ENCODE peak calls at places on chromosomes 12 and 14, in five cellular contexts. I, L, Q, R and P are unnamed samples.

GRCh38 chr12:7859552-7859951 is 13.2 kb downstream of the SLC2A14 start:
- DNase-seq in Q (peak), I (peak), L (no peak), R (no peak), P (no peak)

GRCh38 chr12:752673-753400 is 458 bp downstream of the WNK1 start:
- DNase-seq in I (no peak), Q (peak), L (peak), R (no peak), P (peak)

GRCh38 chr12:12551115-12551514 is 11.5 kb downstream of the DUSP16 start:
- DNase-seq in R (no peak), L (no peak), I (no peak), Q (no peak), P (no peak)

GRCh38 chr14:64159588-64159987 is 134.6 kb downstream of the ESR2 start:
- DNase-seq in L (no peak), I (no peak), R (no peak), Q (no peak), P (no peak)

GRCh38 chr12:46617167-46617566 is 208.6 kb downstream of the SLC38A4 start:
- DNase-seq in R (no peak), Q (peak), L (no peak), I (no peak), P (peak)

GRCh38 chr14:36690301-36691020 is 28.8 kb downstream of the PAX9 start:
- DNase-seq in R (no peak), L (no peak), Q (peak), I (no peak), P (no peak)

GRCh38 chr12:94235894-94236293 is 87.5 kb downstream of the PLXNC1 start:
- DNase-seq in I (no peak), R (no peak), L (no peak), Q (no peak), P (no peak)

GRCh38 chr14:55221186-55221585 is 29.8 kb upstream of the DLGAP5 start:
- DNase-seq in R (no peak), Q (peak), L (no peak), I (no peak), P (no peak)

GRCh38 chr12:55715169-55715764 is 579 bp upstream of the BLOC1S1 start:
- DNase-seq in L (no peak), Q (no peak), I (no peak), R (no peak), P (peak)

GRCh38 chr12:122602456-122602855 is 75.4 kb downstream of the KNTC1 start:
- DNase-seq in Q (no peak), I (no peak), R (no peak), L (no peak), P (no peak)

GRCh38 chr12:29983917-29984316 is 200.2 kb upstream of the TMTC1 start:
- DNase-seq in I (no peak), Q (no peak), L (no peak), R (no peak), P (no peak)

GRCh38 chr14:55915464-55915863 is 202.7 kb upstream of the PELI2 start:
- DNase-seq in L (no peak), I (no peak), Q (no peak), R (no peak), P (no peak)

GRCh38 chr12:34219046-34219770 is 196.9 kb downstream of the ALG10 start:
- DNase-seq in Q (peak), I (no peak), L (no peak), R (no peak), P (no peak)

GRCh38 chr12:76927170-76927784 is 48.5 kb upstream of the CSRP2 start:
- DNase-seq in R (no peak), L (no peak), Q (peak), I (no peak), P (no peak)

GRCh38 chr12:62640910-62641448 is 174.4 kb downstream of the MON2 start:
- DNase-seq in L (no peak), I (no peak), Q (peak), R (peak), P (no peak)

GRCh38 chr14:92441751-92442477 is 71.7 kb upstream of the RIN3 start:
- DNase-seq in Q (no peak), L (no peak), I (no peak), R (no peak), P (no peak)

GRCh38 chr12:121296618-121297476 is at the start of gene CAMKK2:
- DNase-seq in L (peak), I (peak), R (no peak), Q (peak), P (peak)

GRCh38 chr12:121304306-121304705 is 7.8 kb upstream of the CAMKK2 start:
- DNase-seq in I (no peak), Q (no peak), R (no peak), L (no peak), P (no peak)

GRCh38 chr12:121299662-121300061 is 3.2 kb upstream of the CAMKK2 start:
- DNase-seq in Q (no peak), R (no peak), I (no peak), L (no peak), P (no peak)

GRCh38 chr12:121301876-121302275 is 5.4 kb upstream of the CAMKK2 start:
- DNase-seq in L (no peak), Q (no peak), I (no peak), R (no peak), P (no peak)

DNA sequence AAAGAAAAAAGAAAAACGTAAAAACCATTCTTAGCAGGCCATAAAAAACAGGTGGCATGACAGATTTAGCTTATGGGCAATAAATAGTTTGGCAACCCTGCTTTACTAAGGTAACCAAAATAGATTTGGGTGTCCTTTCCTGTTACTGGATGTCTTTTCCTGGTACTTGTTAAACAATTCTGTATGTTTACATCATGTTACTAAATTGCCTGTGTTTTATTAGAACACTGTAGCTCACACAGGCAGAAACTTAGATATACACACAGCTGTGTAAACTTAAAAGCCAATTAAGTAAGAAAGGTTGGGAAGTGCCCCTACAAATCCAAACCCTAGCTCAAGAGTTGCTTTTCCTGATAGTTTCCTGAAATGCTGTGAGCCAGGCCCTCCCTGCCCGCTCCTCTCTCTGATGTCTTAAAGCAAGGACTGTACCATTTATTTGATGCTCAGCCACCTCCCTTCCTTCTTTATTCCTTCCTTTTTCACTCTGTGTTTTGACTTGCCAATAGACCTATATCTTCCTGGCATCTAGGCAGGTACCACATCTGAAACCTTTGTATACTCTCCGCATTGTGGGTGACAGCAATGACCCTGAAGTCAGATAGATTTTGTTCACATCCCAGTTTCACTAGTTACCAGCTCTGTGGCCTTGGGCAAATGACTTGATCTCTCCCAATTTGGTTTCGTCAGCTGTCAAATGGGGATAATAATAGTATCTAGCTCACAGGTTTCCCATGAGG is 3.7 kb upstream of the CAMKK2 start:
- DNase-seq in Q (no peak), I (no peak), R (no peak), L (no peak), P (no peak)
- H3K4me3 ChIP-seq in Q (no peak), I (no peak), R (no peak), L (no peak), P (no peak)

DNA sequence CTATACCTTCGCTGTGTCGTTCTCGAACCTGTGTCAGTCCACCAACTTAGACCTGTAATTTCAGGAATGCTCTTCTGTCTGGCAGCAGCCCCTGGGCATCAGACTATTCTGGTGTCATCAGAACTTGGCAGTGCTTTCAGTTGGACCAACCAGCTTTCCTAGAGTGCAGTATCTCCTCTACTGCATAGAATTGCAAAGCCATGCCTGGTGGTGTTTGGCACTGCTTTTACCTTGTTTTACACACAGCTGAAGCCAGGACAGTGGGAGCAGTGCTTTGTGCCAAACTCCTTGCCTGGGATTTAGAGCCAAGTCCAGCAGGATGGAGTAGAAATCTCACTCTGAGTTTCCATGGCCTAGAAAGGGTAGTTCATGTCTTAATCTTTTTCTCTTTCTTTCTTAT is 1.5 kb downstream of the FLVCR2 start:
- DNase-seq in L (no peak), I (no peak), Q (no peak), R (no peak), P (no peak)
- H3K4me3 ChIP-seq in L (peak), I (no peak), Q (no peak), R (peak), P (peak)

GRCh38 chr14:75857199-75857598 is 124.6 kb downstream of the TGFB3 start:
- DNase-seq in R (no peak), I (no peak), Q (no peak), L (no peak), P (no peak)
- H3K4me3 ChIP-seq in R (no peak), I (no peak), Q (no peak), L (no peak), P (no peak)

GRCh38 chr12:48122065-48122834 is 3.1 kb downstream of the PFKM start:
- DNase-seq in R (no peak), L (no peak), Q (no peak), I (no peak), P (no peak)
- H3K4me3 ChIP-seq in R (no peak), L (no peak), Q (no peak), I (no peak), P (peak)

GRCh38 chr14:80956922-80957321 is 1.5 kb downstream of the TSHR start:
- DNase-seq in I (no peak), L (no peak), R (no peak), Q (no peak), P (no peak)

GRCh38 chr14:80958258-80958657 is 2.8 kb downstream of the TSHR start:
- DNase-seq in R (no peak), L (no peak), Q (no peak), I (no peak), P (no peak)

GRCh38 chr14:80956105-80956504 is 684 bp downstream of the TSHR start:
- DNase-seq in Q (no peak), L (no peak), I (no peak), R (no peak), P (no peak)

GRCh38 chr14:80955434-80955939 is at the start of gene TSHR:
- DNase-seq in Q (no peak), I (no peak), R (no peak), L (peak), P (no peak)

GRCh38 chr14:80959448-80960006 is 4.1 kb downstream of the TSHR start:
- DNase-seq in L (no peak), Q (no peak), I (no peak), R (peak), P (no peak)
- H3K4me3 ChIP-seq in L (no peak), Q (peak), I (no peak), R (no peak), P (no peak)

GRCh38 chr12:82375201-82375600 is 16.9 kb downstream of the METTL25 start:
- DNase-seq in R (no peak), I (no peak), L (no peak), Q (no peak), P (no peak)
- H3K4me3 ChIP-seq in R (no peak), I (no peak), L (no peak), Q (no peak), P (no peak)

DNA sequence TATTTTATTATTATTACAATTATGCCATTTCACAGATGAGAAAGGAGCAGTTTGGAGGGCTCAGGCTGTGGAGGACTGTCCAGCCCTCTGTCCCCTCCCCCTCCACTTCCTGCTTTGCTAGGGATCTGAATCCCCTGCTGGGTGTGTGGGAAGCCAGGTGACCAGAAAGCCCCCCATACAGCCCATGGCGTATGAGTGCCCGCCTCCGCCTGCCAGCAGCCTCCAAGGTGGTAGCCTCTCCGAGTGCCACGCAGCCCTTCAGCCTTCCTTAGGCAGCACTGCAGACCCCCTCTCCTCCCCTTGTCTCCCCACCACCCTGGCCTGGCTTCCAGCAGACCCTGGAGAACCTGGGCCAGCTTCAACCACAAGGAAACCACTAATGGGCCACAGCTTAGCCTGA is 12.6 kb downstream of the DTX1 start:
- DNase-seq in L (no peak), I (no peak), R (no peak), Q (no peak), P (no peak)
- H3K4me3 ChIP-seq in L (no peak), I (no peak), R (no peak), Q (no peak), P (no peak)

GRCh38 chr12:112906712-112907414 is at the start of gene OAS1:
- DNase-seq in I (no peak), R (peak), L (no peak), Q (peak), P (peak)

GRCh38 chr12:112907415-112908157 is 824 bp downstream of the OAS1 start:
- DNase-seq in L (no peak), I (no peak), Q (no peak), R (peak), P (no peak)

GRCh38 chr12:112905451-112906089 is 1.2 kb upstream of the OAS1 start:
- DNase-seq in R (no peak), L (no peak), I (no peak), Q (no peak), P (no peak)

GRCh38 chr12:112909693-112910092 is 2.9 kb downstream of the OAS1 start:
- DNase-seq in Q (no peak), I (no peak), R (no peak), L (no peak), P (no peak)

GRCh38 chr12:112908548-112908947 is 1.8 kb downstream of the OAS1 start:
- DNase-seq in R (no peak), I (no peak), L (no peak), Q (no peak), P (no peak)
- H3K4me3 ChIP-seq in R (peak), I (no peak), L (peak), Q (no peak), P (peak)

GRCh38 chr12:53324113-53324778 is 2.8 kb upstream of the AAAS start:
- DNase-seq in I (no peak), L (peak), R (peak), Q (no peak), P (no peak)
- H3K4me3 ChIP-seq in I (peak), L (peak), R (peak), Q (peak), P (peak)

DNA sequence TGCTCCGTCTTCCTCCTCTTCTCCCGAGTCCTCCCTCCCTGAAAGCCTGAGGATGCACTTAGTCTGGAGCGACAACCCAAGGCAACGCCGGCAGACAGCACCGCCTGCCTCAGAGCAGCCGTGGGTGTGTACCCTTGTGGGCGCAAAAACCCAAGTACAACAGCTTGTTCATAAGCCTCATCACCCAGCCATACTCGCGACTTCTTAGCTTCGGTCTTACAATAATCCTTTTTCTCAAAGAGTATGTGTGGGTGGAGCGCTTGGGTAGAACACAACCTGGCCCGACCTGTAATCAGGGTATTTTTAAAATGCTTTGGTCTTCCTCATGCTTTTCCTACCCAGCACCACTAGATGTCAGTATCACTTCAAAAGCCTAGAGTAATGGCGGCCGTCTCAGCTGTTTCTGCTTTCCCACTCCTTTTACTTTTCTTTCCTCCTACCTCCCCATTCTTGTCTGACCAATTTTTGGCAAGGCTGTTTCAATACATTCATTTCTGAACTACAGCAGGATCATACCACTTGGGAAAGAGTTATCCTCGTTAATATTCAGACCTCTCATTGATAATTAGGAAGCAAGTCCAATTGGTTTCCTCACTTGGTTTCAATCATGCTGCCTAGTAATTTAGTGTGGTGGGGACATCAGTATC is 198.9 kb downstream of the EPS8 start:
- DNase-seq in L (no peak), R (peak), I (peak), Q (peak), P (peak)
- H3K4me3 ChIP-seq in L (peak), R (peak), I (peak), Q (peak), P (no peak)